ENCODE peak calls at places on chromosomes 11 and 22, in seven cellular contexts. E is astrocyte of the spinal cord; U is prostate gland; H is CD8-positive, alpha-beta T cell; P is chondrocyte; Z is thoracic aorta; F is ovary. D is an unnamed sample.

GRCh38 chr11:75024764-75025211 is 36.1 kb downstream of the NEU3 start:
- DNase-seq in E (no peak), U (no peak), H (no peak), P (no peak), Z (no peak), F (no peak), D (no peak)

GRCh38 chr11:93630037-93630436 is 31.4 kb upstream of the CEP295 start:
- DNase-seq in E (no peak), U (no peak), H (no peak), P (no peak), Z (no peak), F (no peak), D (no peak)

GRCh38 chr11:577611-577894 is 1.3 kb downstream of the PHRF1 start:
- DNase-seq in E (no peak), U (no peak), H (no peak), P (no peak), Z (no peak), F (no peak), D (no peak)

GRCh38 chr22:44916281-44917231 is 93.2 kb downstream of the PHF21B start:
- DNase-seq in E (no peak), U (no peak), H (no peak), P (peak), Z (no peak), F (peak), D (no peak)

GRCh38 chr22:39253427-39254070 is 8.8 kb upstream of the PDGFB start:
- DNase-seq in E (peak), U (peak), H (no peak), P (no peak), Z (peak), F (peak), D (no peak)

GRCh38 chr11:75189911-75190310 is 39.0 kb downstream of the SLCO2B1 start:
- DNase-seq in E (no peak), U (no peak), H (no peak), P (peak), Z (no peak), F (no peak), D (no peak)

GRCh38 chr11:2091112-2091746 is 48.0 kb downstream of the IGF2 start:
- DNase-seq in E (no peak), U (no peak), H (no peak), P (no peak), Z (no peak), F (no peak), D (no peak)

GRCh38 chr11:3135491-3136440 is 29.3 kb downstream of the OSBPL5 start:
- DNase-seq in E (no peak), U (no peak), H (no peak), P (peak), Z (no peak), F (peak), D (no peak)

GRCh38 chr11:12201016-12201985 is 90.9 kb downstream of the MICAL2 start:
- DNase-seq in E (peak), U (no peak), H (no peak), P (no peak), Z (peak), F (no peak), D (no peak)

GRCh38 chr11:93169950-93170561 is 27.7 kb downstream of the SLC36A4 start:
- DNase-seq in E (peak), U (no peak), H (no peak), P (no peak), Z (no peak), F (no peak), D (no peak)

GRCh38 chr11:75344761-75345454 is 6.6 kb downstream of the ARRB1 start:
- DNase-seq in E (no peak), U (no peak), H (no peak), P (no peak), Z (no peak), F (no peak), D (peak)

GRCh38 chr11:96925862-96926261 is 536.0 kb downstream of the JRKL start:
- DNase-seq in E (no peak), U (no peak), H (no peak), P (no peak), Z (no peak), F (no peak), D (no peak)

GRCh38 chr22:50698546-50698945 is 25.9 kb downstream of the SHANK3 start:
- DNase-seq in E (no peak), U (no peak), H (no peak), P (peak), Z (no peak), F (no peak), D (no peak)

GRCh38 chr22:36107436-36107835 is 53.1 kb downstream of the APOL3 start:
- DNase-seq in E (no peak), U (no peak), H (no peak), P (peak), Z (no peak), F (peak), D (no peak)

DNA sequence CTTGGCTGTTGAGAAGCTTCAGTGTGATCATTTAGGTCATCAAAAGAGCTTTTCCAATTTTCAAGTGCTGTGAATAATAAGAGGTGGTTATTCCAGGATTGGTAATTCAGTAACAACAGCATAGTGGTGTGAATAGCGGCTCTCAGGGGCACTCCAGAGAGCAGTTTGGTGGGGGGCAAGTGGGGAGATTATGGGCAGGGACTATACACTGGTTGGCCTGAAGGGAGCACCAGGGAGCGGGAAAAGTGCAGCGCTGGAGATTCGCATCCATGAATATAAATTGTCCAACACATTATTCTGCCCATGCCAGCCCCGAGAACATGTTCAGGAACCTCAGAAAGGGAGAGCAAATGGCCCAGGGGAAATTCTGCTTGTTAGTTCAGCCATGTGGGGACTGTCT is 37.9 kb downstream of the OR6Q1 start:
- DNase-seq in E (no peak), U (no peak), H (no peak), P (no peak), Z (no peak), F (no peak), D (no peak)
- TF ChIP-seq CTCF in E (no peak), U (no peak), H (no peak), P (no peak), Z (no peak), F (no peak), D (no peak)

GRCh38 chr11:36044636-36045035 is 100.8 kb downstream of the LDLRAD3 start:
- DNase-seq in E (no peak), U (no peak), H (no peak), P (no peak), Z (no peak), F (no peak), D (no peak)

GRCh38 chr11:36037031-36037430 is 93.2 kb downstream of the LDLRAD3 start:
- DNase-seq in E (peak), U (peak), H (no peak), P (no peak), Z (no peak), F (peak), D (no peak)

DNA sequence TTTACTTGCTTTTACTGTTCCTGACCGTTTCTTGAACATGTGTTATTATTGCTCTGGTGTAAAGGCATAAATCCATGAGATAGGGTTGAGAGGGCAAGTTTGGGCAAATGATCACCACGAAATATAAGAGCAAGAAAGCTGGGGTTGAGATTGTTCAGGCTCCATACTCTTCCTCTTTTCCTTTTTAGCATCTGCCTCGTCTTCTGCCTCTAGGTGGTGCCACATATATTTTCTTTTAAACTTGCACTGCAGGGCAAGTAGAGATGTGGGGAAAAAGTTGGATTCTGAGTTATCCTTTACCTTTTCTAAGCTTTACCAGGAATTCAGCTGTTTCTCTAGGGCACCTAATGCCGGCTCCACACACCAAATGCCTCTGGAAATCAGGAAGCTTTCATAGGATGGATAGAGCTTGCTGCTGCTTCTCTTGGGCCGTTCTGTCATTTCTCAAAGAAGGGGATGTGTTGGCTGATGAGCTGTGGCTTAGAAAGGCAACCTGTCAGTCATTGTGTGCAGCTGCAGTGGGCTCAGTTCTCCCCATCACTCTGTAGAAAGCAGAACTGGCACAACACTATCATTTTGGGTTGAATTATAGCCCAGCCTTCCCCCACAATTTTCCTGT is 98.2 kb downstream of the LDLRAD3 start:
- DNase-seq in E (peak), U (no peak), H (no peak), P (no peak), Z (no peak), F (no peak), D (no peak)
- TF ChIP-seq CTCF in E (peak), U (no peak), H (no peak), P (peak), Z (peak), F (no peak), D (peak)

GRCh38 chr11:65789230-65790103 is 2.6 kb downstream of the OVOL1 start:
- DNase-seq in E (no peak), U (no peak), H (no peak), P (no peak), Z (no peak), F (no peak), D (no peak)

GRCh38 chr11:65786786-65787636 is at the start of gene OVOL1:
- DNase-seq in E (no peak), U (peak), H (no peak), P (no peak), Z (no peak), F (no peak), D (no peak)

GRCh38 chr11:65790104-65790901 is 3.4 kb downstream of the OVOL1 start:
- DNase-seq in E (no peak), U (no peak), H (no peak), P (no peak), Z (no peak), F (no peak), D (no peak)

GRCh38 chr11:65787649-65788622 is 1.1 kb downstream of the OVOL1 start:
- DNase-seq in E (no peak), U (no peak), H (no peak), P (no peak), Z (no peak), F (no peak), D (no peak)

DNA sequence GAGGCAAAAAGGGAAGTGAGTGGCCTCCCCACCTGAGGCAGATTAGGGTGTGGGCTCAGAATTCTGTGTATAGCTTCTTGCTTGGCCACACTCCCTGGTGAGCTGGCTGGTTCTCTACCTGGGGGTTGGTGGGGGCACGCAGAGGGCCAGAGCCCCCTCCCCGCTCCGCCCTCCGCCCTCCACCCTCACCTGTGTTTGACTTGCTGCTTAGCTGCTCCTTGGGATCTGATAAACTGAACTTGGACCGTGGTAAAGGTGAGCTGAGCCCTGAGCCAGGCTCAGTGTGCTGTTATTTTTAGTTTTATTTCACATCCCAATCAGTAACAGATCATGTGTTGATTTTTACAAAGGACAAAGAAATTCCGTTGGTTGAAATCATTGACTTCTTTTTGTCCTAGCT is 1.9 kb downstream of the OVOL1 start:
- DNase-seq in E (no peak), U (no peak), H (no peak), P (no peak), Z (no peak), F (no peak), D (no peak)
- TF ChIP-seq CTCF in E (no peak), U (no peak), H (no peak), P (no peak), Z (no peak), F (no peak), D (no peak)

GRCh38 chr11:46345131-46345597 is 2.1 kb upstream of the DGKZ start:
- DNase-seq in E (no peak), U (peak), H (no peak), P (no peak), Z (no peak), F (no peak), D (no peak)
- TF ChIP-seq CTCF in E (no peak), U (no peak), H (no peak), P (no peak), Z (no peak), F (no peak), D (no peak)

GRCh38 chr11:101974255-101974654 is 57.9 kb upstream of the ANGPTL5 start:
- DNase-seq in E (no peak), U (no peak), H (no peak), P (no peak), Z (no peak), F (no peak), D (no peak)
- TF ChIP-seq CTCF in E (peak), U (no peak), H (no peak), P (peak), Z (no peak), F (no peak), D (no peak)

DNA sequence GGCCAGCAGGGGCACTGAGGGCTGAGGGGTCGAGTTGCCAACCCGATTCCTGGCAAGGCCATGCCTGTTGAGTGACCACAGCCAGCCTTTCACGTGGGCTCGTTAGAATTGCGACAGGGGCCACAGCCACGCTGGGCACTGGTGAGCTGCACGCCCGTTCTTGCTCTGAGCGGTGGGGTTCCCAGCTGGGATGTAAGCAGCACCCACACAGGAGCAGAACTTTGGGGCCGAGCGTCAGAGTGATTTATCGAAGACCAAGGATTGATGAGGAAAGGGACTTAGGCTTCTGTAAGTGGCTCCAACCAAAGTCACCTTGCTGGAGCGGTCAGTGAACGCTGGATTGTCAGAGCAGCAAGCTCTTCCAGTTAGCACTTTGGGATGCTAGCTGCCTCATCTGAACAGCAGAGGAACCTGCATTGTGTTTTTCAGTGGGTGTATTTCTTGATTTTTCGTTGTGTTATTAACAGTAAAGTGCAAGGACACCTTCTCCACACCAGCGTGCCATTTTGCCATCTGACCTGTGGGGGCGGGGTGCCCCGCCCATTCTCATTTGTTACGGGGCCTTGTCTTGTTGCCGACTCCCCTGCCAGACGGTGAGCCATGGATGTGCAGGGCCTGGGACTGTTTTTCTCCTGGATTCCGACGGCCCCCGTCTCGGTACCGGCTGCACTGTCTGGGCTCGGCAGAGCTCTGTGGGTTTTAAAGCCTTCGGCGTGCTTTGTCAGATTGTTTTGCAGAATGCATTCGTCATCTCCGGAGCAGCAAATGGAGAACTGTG is 202.5 kb downstream of the TBC1D22A start:
- DNase-seq in E (no peak), U (no peak), H (no peak), P (no peak), Z (no peak), F (no peak), D (no peak)
- TF ChIP-seq CTCF in E (no peak), U (no peak), H (no peak), P (no peak), Z (no peak), F (no peak), D (no peak)

GRCh38 chr11:39192671-39193070 is 2266.8 kb downstream of the LRRC4C start:
- DNase-seq in E (no peak), U (no peak), H (no peak), P (no peak), Z (no peak), F (no peak), D (no peak)
- TF ChIP-seq CTCF in E (no peak), U (no peak), H (no peak), P (no peak), Z (no peak), F (no peak), D (no peak)

DNA sequence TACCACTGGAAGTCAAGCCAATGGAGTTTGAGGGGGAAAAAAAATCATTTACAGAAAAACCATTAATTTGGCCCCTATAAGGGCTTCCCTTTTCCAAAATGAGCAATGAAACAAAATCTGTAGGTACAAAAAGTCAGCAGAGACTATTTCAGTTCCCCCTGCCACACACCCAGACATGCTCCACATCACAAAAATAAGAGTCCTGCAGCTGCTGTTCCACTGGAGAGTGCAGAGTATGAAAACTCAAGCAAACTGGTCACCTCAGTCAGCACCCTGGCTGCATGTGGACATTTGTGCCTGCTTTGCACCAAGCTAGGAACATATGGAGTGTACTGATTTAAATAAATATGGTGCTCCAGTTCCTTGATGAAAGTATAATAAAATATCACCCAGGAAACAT is 15.1 kb downstream of the POU2AF1 start:
- DNase-seq in E (no peak), U (no peak), H (no peak), P (no peak), Z (no peak), F (no peak), D (no peak)
- TF ChIP-seq CTCF in E (no peak), U (no peak), H (no peak), P (no peak), Z (no peak), F (no peak), D (no peak)

GRCh38 chr11:116927163-116927772 is 89.8 kb upstream of the APOA1 start:
- DNase-seq in E (no peak), U (no peak), H (peak), P (no peak), Z (no peak), F (no peak), D (no peak)
- TF ChIP-seq CTCF in E (peak), U (no peak), H (peak), P (peak), Z (peak), F (no peak), D (peak)

DNA sequence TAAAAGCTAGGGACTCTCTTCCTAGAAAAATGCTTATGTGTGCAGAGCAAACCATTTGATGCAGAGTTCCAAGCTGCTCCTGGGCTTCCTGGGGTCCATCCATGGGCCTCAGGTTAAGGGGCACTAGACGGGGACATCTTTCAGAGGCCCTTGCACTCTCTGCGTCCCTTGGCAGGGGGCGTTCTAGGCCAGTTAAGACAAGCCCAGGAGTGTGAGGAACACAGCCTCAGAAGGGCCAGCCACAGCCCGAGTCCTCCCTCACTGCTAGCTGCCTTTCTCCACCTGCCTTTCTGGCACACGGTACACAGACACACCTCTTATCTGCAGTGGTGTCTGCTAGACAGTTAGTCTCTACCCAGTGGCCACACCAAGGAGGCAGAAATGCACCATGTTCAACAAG is 18.0 kb upstream of the BID start:
- DNase-seq in E (no peak), U (no peak), H (no peak), P (no peak), Z (no peak), F (no peak), D (no peak)
- TF ChIP-seq CTCF in E (peak), U (no peak), H (no peak), P (no peak), Z (no peak), F (no peak), D (no peak)

D was measured in D721Med.